ENCODE peak calls at places on chromosomes 16 and 17, in six cellular contexts. R is body of pancreas; I is amygdala; C is GDM1; Y is heart right ventricle; N is CD4-positive, alpha-beta T cell. T is an unnamed sample.

GRCh38 chr16:2039286-2040030 is 8.2 kb downstream of the NTHL1 start:
- DNase-seq in Y (peak), I (no peak), R (no peak), C (no peak), N (no peak), T (peak)

GRCh38 chr17:79326814-79327213 is 252.2 kb downstream of the ENGASE start:
- DNase-seq in I (no peak), R (no peak), C (no peak), Y (no peak), N (no peak), T (no peak)

GRCh38 chr16:88631384-88631783 is 7.0 kb upstream of the IL17C start:
- DNase-seq in C (no peak), Y (peak), I (no peak), N (no peak), R (no peak), T (no peak)

GRCh38 chr16:46765050-46765449 is 16.9 kb upstream of the MYLK3 start:
- DNase-seq in I (no peak), R (no peak), N (no peak), C (peak), Y (no peak), T (no peak)

GRCh38 chr17:79561486-79562116 is 49.2 kb downstream of the RBFOX3 start:
- DNase-seq in Y (no peak), N (no peak), C (no peak), I (no peak), R (no peak), T (no peak)

GRCh38 chr16:71373073-71373472 is 14.6 kb downstream of the CALB2 start:
- DNase-seq in C (no peak), Y (no peak), R (no peak), I (no peak), N (no peak), T (peak)

GRCh38 chr16:85569615-85570212 is 43.4 kb upstream of the GSE1 start:
- DNase-seq in R (peak), N (no peak), Y (no peak), C (no peak), I (no peak), T (no peak)

GRCh38 chr16:4746215-4746614 is 11.9 kb downstream of the DNAAF8 start:
- DNase-seq in R (no peak), C (no peak), Y (no peak), N (no peak), I (no peak), T (no peak)

GRCh38 chr17:81991684-81992513 is 14.5 kb downstream of the ASPSCR1 start:
- DNase-seq in R (peak), N (no peak), I (peak), C (no peak), Y (peak), T (peak)

T was measured in adrenal gland.